ENCODE peak calls at places on chromosome 5, in eight cellular contexts. One of them, this sample, is unnamed.

GRCh38 chr5:125408582-125409069 is 662.2 kb upstream of the ZNF608 start:
- DNase-seq in frontal cortex: no peak
- DNase-seq in ELR: peak; percentile 93
- DNase-seq in stromal cell of bone marrow: peak; percentile 88
- DNase-seq in fibroblast of the conjunctiva: peak; percentile 80
- DNase-seq in NCI-H187 treated with DMSO at 0.1 percent for 48 hours: no peak
- DNase-seq in effector memory CD4-positive, alpha-beta T cell: no peak
- DNase-seq in cerebellar cortex: peak; percentile 37
- DNase-seq in this sample: no peak

GRCh38 chr5:124773291-124774001 is 27.0 kb upstream of the ZNF608 start:
- DNase-seq in fibroblast of the conjunctiva: no peak
- DNase-seq in NCI-H187 treated with DMSO at 0.1 percent for 48 hours: no peak
- DNase-seq in stromal cell of bone marrow: no peak
- DNase-seq in frontal cortex: no peak
- DNase-seq in ELR: no peak
- DNase-seq in cerebellar cortex: no peak
- DNase-seq in effector memory CD4-positive, alpha-beta T cell: no peak
- DNase-seq in this sample: peak; percentile 54

GRCh38 chr5:60505373-60505772 is 194.6 kb downstream of the DEPDC1B start:
- DNase-seq in ELR: no peak
- DNase-seq in cerebellar cortex: no peak
- DNase-seq in effector memory CD4-positive, alpha-beta T cell: no peak
- DNase-seq in frontal cortex: no peak
- DNase-seq in fibroblast of the conjunctiva: no peak
- DNase-seq in NCI-H187 treated with DMSO at 0.1 percent for 48 hours: no peak
- DNase-seq in stromal cell of bone marrow: no peak
- DNase-seq in this sample: no peak

GRCh38 chr5:158801286-158801685 is 298.4 kb downstream of the EBF1 start:
- DNase-seq in frontal cortex: no peak
- DNase-seq in ELR: no peak
- DNase-seq in effector memory CD4-positive, alpha-beta T cell: no peak
- DNase-seq in fibroblast of the conjunctiva: no peak
- DNase-seq in cerebellar cortex: no peak
- DNase-seq in stromal cell of bone marrow: no peak
- DNase-seq in NCI-H187 treated with DMSO at 0.1 percent for 48 hours: peak; percentile 68
- DNase-seq in this sample: no peak

GRCh38 chr5:39424751-39425524 is at the start of gene DAB2:
- DNase-seq in ELR: peak; percentile 97
- DNase-seq in cerebellar cortex: peak; percentile 53
- DNase-seq in stromal cell of bone marrow: peak; percentile 94
- DNase-seq in fibroblast of the conjunctiva: peak; percentile 98
- DNase-seq in frontal cortex: peak; percentile 62
- DNase-seq in NCI-H187 treated with DMSO at 0.1 percent for 48 hours: no peak
- DNase-seq in effector memory CD4-positive, alpha-beta T cell: peak; percentile 6
- DNase-seq in this sample: no peak

GRCh38 chr5:72251386-72251785 is 68.7 kb downstream of the MRPS27 start:
- DNase-seq in frontal cortex: no peak
- DNase-seq in stromal cell of bone marrow: no peak
- DNase-seq in cerebellar cortex: no peak
- DNase-seq in fibroblast of the conjunctiva: no peak
- DNase-seq in NCI-H187 treated with DMSO at 0.1 percent for 48 hours: no peak
- DNase-seq in effector memory CD4-positive, alpha-beta T cell: no peak
- DNase-seq in ELR: no peak
- DNase-seq in this sample: no peak

GRCh38 chr5:122121782-122122465 is 7.4 kb upstream of the ZNF474 start:
- DNase-seq in stromal cell of bone marrow: no peak
- DNase-seq in frontal cortex: no peak
- DNase-seq in ELR: peak; percentile 56
- DNase-seq in effector memory CD4-positive, alpha-beta T cell: no peak
- DNase-seq in fibroblast of the conjunctiva: no peak
- DNase-seq in NCI-H187 treated with DMSO at 0.1 percent for 48 hours: no peak
- DNase-seq in cerebellar cortex: no peak
- DNase-seq in this sample: no peak

GRCh38 chr5:119315516-119315949 is 40.3 kb upstream of the TNFAIP8 start:
- DNase-seq in effector memory CD4-positive, alpha-beta T cell: no peak
- DNase-seq in ELR: peak; percentile 49
- DNase-seq in stromal cell of bone marrow: no peak
- DNase-seq in cerebellar cortex: no peak
- DNase-seq in fibroblast of the conjunctiva: no peak
- DNase-seq in frontal cortex: no peak
- DNase-seq in NCI-H187 treated with DMSO at 0.1 percent for 48 hours: no peak
- DNase-seq in this sample: peak; percentile 38

GRCh38 chr5:14665949-14666741 is 1.6 kb downstream of the OTULIN start:
- DNase-seq in ELR: peak; percentile 64
- DNase-seq in fibroblast of the conjunctiva: no peak
- DNase-seq in effector memory CD4-positive, alpha-beta T cell: peak; percentile 39
- DNase-seq in frontal cortex: no peak
- DNase-seq in stromal cell of bone marrow: no peak
- DNase-seq in cerebellar cortex: no peak
- DNase-seq in NCI-H187 treated with DMSO at 0.1 percent for 48 hours: no peak
- DNase-seq in this sample: peak; percentile 12

GRCh38 chr5:17222679-17223078 is 5.2 kb downstream of the BASP1 start:
- DNase-seq in cerebellar cortex: peak; percentile 64
- DNase-seq in stromal cell of bone marrow: no peak
- DNase-seq in fibroblast of the conjunctiva: no peak
- DNase-seq in ELR: no peak
- DNase-seq in effector memory CD4-positive, alpha-beta T cell: no peak
- DNase-seq in NCI-H187 treated with DMSO at 0.1 percent for 48 hours: no peak
- DNase-seq in frontal cortex: no peak
- DNase-seq in this sample: no peak

GRCh38 chr5:55031492-55031891 is 7.4 kb downstream of the GZMK start:
- DNase-seq in stromal cell of bone marrow: no peak
- DNase-seq in ELR: no peak
- DNase-seq in fibroblast of the conjunctiva: no peak
- DNase-seq in frontal cortex: no peak
- DNase-seq in NCI-H187 treated with DMSO at 0.1 percent for 48 hours: no peak
- DNase-seq in cerebellar cortex: no peak
- DNase-seq in effector memory CD4-positive, alpha-beta T cell: no peak
- DNase-seq in this sample: no peak

GRCh38 chr5:109865636-109866035 is 175.9 kb downstream of the MAN2A1 start:
- DNase-seq in cerebellar cortex: no peak
- DNase-seq in fibroblast of the conjunctiva: peak; percentile 82
- DNase-seq in stromal cell of bone marrow: peak; percentile 57
- DNase-seq in frontal cortex: no peak
- DNase-seq in NCI-H187 treated with DMSO at 0.1 percent for 48 hours: no peak
- DNase-seq in effector memory CD4-positive, alpha-beta T cell: no peak
- DNase-seq in ELR: peak; percentile 95
- DNase-seq in this sample: no peak

GRCh38 chr5:22719842-22720241 is 133.3 kb downstream of the CDH12 start:
- DNase-seq in effector memory CD4-positive, alpha-beta T cell: no peak
- DNase-seq in stromal cell of bone marrow: no peak
- DNase-seq in frontal cortex: no peak
- DNase-seq in NCI-H187 treated with DMSO at 0.1 percent for 48 hours: no peak
- DNase-seq in ELR: no peak
- DNase-seq in cerebellar cortex: no peak
- DNase-seq in fibroblast of the conjunctiva: no peak
- DNase-seq in this sample: no peak

GRCh38 chr5:55044093-55044492 is 20.0 kb downstream of the GZMK start:
- DNase-seq in ELR: no peak
- DNase-seq in cerebellar cortex: no peak
- DNase-seq in effector memory CD4-positive, alpha-beta T cell: no peak
- DNase-seq in NCI-H187 treated with DMSO at 0.1 percent for 48 hours: no peak
- DNase-seq in fibroblast of the conjunctiva: no peak
- DNase-seq in stromal cell of bone marrow: no peak
- DNase-seq in frontal cortex: no peak
- DNase-seq in this sample: no peak

GRCh38 chr5:149170292-149170691 is 29.0 kb downstream of the ABLIM3 start:
- DNase-seq in ELR: no peak
- DNase-seq in stromal cell of bone marrow: no peak
- DNase-seq in fibroblast of the conjunctiva: peak; percentile 33
- DNase-seq in NCI-H187 treated with DMSO at 0.1 percent for 48 hours: peak; percentile 59
- DNase-seq in frontal cortex: no peak
- DNase-seq in cerebellar cortex: peak; percentile 90
- DNase-seq in effector memory CD4-positive, alpha-beta T cell: no peak
- DNase-seq in this sample: no peak

GRCh38 chr5:68533571-68534051 is 318.1 kb downstream of the PIK3R1 start:
- DNase-seq in fibroblast of the conjunctiva: no peak
- DNase-seq in cerebellar cortex: peak; percentile 39
- DNase-seq in NCI-H187 treated with DMSO at 0.1 percent for 48 hours: peak; percentile 82
- DNase-seq in frontal cortex: no peak
- DNase-seq in stromal cell of bone marrow: no peak
- DNase-seq in effector memory CD4-positive, alpha-beta T cell: no peak
- DNase-seq in ELR: no peak
- DNase-seq in this sample: peak; percentile 91

GRCh38 chr5:57174128-57174849 is 430 bp downstream of the GPBP1 start:
- DNase-seq in effector memory CD4-positive, alpha-beta T cell: no peak
- DNase-seq in cerebellar cortex: peak; percentile 35
- DNase-seq in frontal cortex: peak; percentile 14
- DNase-seq in fibroblast of the conjunctiva: no peak
- DNase-seq in stromal cell of bone marrow: no peak
- DNase-seq in NCI-H187 treated with DMSO at 0.1 percent for 48 hours: no peak
- DNase-seq in ELR: peak; percentile 56
- DNase-seq in this sample: peak; percentile 53

GRCh38 chr5:1568201-1568979 is 44.6 kb upstream of the LPCAT1 start:
- DNase-seq in frontal cortex: no peak
- DNase-seq in fibroblast of the conjunctiva: peak; percentile 71
- DNase-seq in stromal cell of bone marrow: peak; percentile 76
- DNase-seq in NCI-H187 treated with DMSO at 0.1 percent for 48 hours: no peak
- DNase-seq in effector memory CD4-positive, alpha-beta T cell: no peak
- DNase-seq in ELR: peak; percentile 66
- DNase-seq in cerebellar cortex: no peak
- DNase-seq in this sample: no peak

GRCh38 chr5:59786271-59786805 is 107.2 kb downstream of the PDE4D start:
- DNase-seq in ELR: peak; percentile 97
- DNase-seq in NCI-H187 treated with DMSO at 0.1 percent for 48 hours: no peak
- DNase-seq in effector memory CD4-positive, alpha-beta T cell: no peak
- DNase-seq in fibroblast of the conjunctiva: peak; percentile 75
- DNase-seq in stromal cell of bone marrow: peak; percentile 50
- DNase-seq in frontal cortex: no peak
- DNase-seq in cerebellar cortex: no peak
- DNase-seq in this sample: no peak

GRCh38 chr5:132890817-132891216 is 17.3 kb downstream of the LEAP2 start:
- DNase-seq in cerebellar cortex: no peak
- DNase-seq in NCI-H187 treated with DMSO at 0.1 percent for 48 hours: no peak
- DNase-seq in frontal cortex: no peak
- DNase-seq in ELR: no peak
- DNase-seq in stromal cell of bone marrow: no peak
- DNase-seq in effector memory CD4-positive, alpha-beta T cell: no peak
- DNase-seq in fibroblast of the conjunctiva: no peak
- DNase-seq in this sample: no peak

GRCh38 chr5:88188458-88189132 is 80.0 kb downstream of the TMEM161B start:
- DNase-seq in effector memory CD4-positive, alpha-beta T cell: no peak
- DNase-seq in ELR: peak; percentile 1
- DNase-seq in cerebellar cortex: no peak
- DNase-seq in NCI-H187 treated with DMSO at 0.1 percent for 48 hours: no peak
- DNase-seq in fibroblast of the conjunctiva: no peak
- DNase-seq in frontal cortex: no peak
- DNase-seq in stromal cell of bone marrow: no peak
- DNase-seq in this sample: no peak

GRCh38 chr5:58849995-58850667 is 267.3 kb downstream of the RAB3C start:
- DNase-seq in frontal cortex: peak; percentile 15
- DNase-seq in effector memory CD4-positive, alpha-beta T cell: no peak
- DNase-seq in ELR: peak; percentile 57
- DNase-seq in NCI-H187 treated with DMSO at 0.1 percent for 48 hours: no peak
- DNase-seq in cerebellar cortex: peak; percentile 67
- DNase-seq in fibroblast of the conjunctiva: no peak
- DNase-seq in stromal cell of bone marrow: peak; percentile 14
- DNase-seq in this sample: peak; percentile 78

GRCh38 chr5:172902497-172903472 is 56.4 kb upstream of the RPL26L1 start:
- DNase-seq in ELR: peak; percentile 90
- DNase-seq in stromal cell of bone marrow: no peak
- DNase-seq in fibroblast of the conjunctiva: peak; percentile 77
- DNase-seq in cerebellar cortex: peak; percentile 78
- DNase-seq in effector memory CD4-positive, alpha-beta T cell: no peak
- DNase-seq in frontal cortex: peak; percentile 61
- DNase-seq in NCI-H187 treated with DMSO at 0.1 percent for 48 hours: no peak
- DNase-seq in this sample: no peak

GRCh38 chr5:37850128-37850865 is 10.5 kb upstream of the GDNF start:
- DNase-seq in effector memory CD4-positive, alpha-beta T cell: no peak
- DNase-seq in fibroblast of the conjunctiva: no peak
- DNase-seq in stromal cell of bone marrow: peak; percentile 80
- DNase-seq in NCI-H187 treated with DMSO at 0.1 percent for 48 hours: no peak
- DNase-seq in ELR: no peak
- DNase-seq in cerebellar cortex: no peak
- DNase-seq in frontal cortex: no peak
- DNase-seq in this sample: no peak

GRCh38 chr5:170582931-170583330 is 79.1 kb downstream of the KCNIP1 start:
- DNase-seq in effector memory CD4-positive, alpha-beta T cell: no peak
- DNase-seq in frontal cortex: no peak
- DNase-seq in ELR: no peak
- DNase-seq in fibroblast of the conjunctiva: no peak
- DNase-seq in stromal cell of bone marrow: no peak
- DNase-seq in NCI-H187 treated with DMSO at 0.1 percent for 48 hours: no peak
- DNase-seq in cerebellar cortex: no peak
- DNase-seq in this sample: no peak

GRCh38 chr5:124980174-124980941 is 233.9 kb upstream of the ZNF608 start:
- DNase-seq in cerebellar cortex: peak; percentile 52
- DNase-seq in effector memory CD4-positive, alpha-beta T cell: no peak
- DNase-seq in fibroblast of the conjunctiva: no peak
- DNase-seq in ELR: no peak
- DNase-seq in stromal cell of bone marrow: no peak
- DNase-seq in frontal cortex: peak; percentile 17
- DNase-seq in NCI-H187 treated with DMSO at 0.1 percent for 48 hours: no peak
- DNase-seq in this sample: peak; percentile 95

GRCh38 chr5:53343187-53343586 is 137.2 kb upstream of the FST start:
- DNase-seq in cerebellar cortex: no peak
- DNase-seq in ELR: peak; percentile 91
- DNase-seq in effector memory CD4-positive, alpha-beta T cell: no peak
- DNase-seq in fibroblast of the conjunctiva: peak; percentile 86
- DNase-seq in frontal cortex: no peak
- DNase-seq in NCI-H187 treated with DMSO at 0.1 percent for 48 hours: no peak
- DNase-seq in stromal cell of bone marrow: peak; percentile 79
- DNase-seq in this sample: no peak

GRCh38 chr5:91340532-91340931 is 42.6 kb downstream of the ARRDC3 start:
- DNase-seq in ELR: no peak
- DNase-seq in fibroblast of the conjunctiva: no peak
- DNase-seq in frontal cortex: no peak
- DNase-seq in cerebellar cortex: no peak
- DNase-seq in effector memory CD4-positive, alpha-beta T cell: no peak
- DNase-seq in NCI-H187 treated with DMSO at 0.1 percent for 48 hours: no peak
- DNase-seq in stromal cell of bone marrow: no peak
- DNase-seq in this sample: no peak

GRCh38 chr5:179793470-179794139 is at the start of gene LTC4S:
- DNase-seq in fibroblast of the conjunctiva: peak; percentile 30
- DNase-seq in ELR: no peak
- DNase-seq in effector memory CD4-positive, alpha-beta T cell: peak; percentile 42
- DNase-seq in stromal cell of bone marrow: no peak
- DNase-seq in cerebellar cortex: peak; percentile 40
- DNase-seq in frontal cortex: peak; percentile 52
- DNase-seq in NCI-H187 treated with DMSO at 0.1 percent for 48 hours: no peak
- DNase-seq in this sample: no peak

GRCh38 chr5:105872569-105873270 is 1798.0 kb downstream of the EFNA5 start:
- DNase-seq in NCI-H187 treated with DMSO at 0.1 percent for 48 hours: no peak
- DNase-seq in frontal cortex: no peak
- DNase-seq in cerebellar cortex: no peak
- DNase-seq in effector memory CD4-positive, alpha-beta T cell: no peak
- DNase-seq in stromal cell of bone marrow: no peak
- DNase-seq in fibroblast of the conjunctiva: no peak
- DNase-seq in ELR: no peak
- DNase-seq in this sample: no peak

GRCh38 chr5:145429170-145429569 is 406.0 kb downstream of the PRELID2 start:
- DNase-seq in fibroblast of the conjunctiva: no peak
- DNase-seq in frontal cortex: no peak
- DNase-seq in ELR: no peak
- DNase-seq in NCI-H187 treated with DMSO at 0.1 percent for 48 hours: no peak
- DNase-seq in cerebellar cortex: no peak
- DNase-seq in stromal cell of bone marrow: no peak
- DNase-seq in effector memory CD4-positive, alpha-beta T cell: no peak
- DNase-seq in this sample: no peak

GRCh38 chr5:147453901-147454814 is 55.7 kb downstream of the DPYSL3 start:
- DNase-seq in cerebellar cortex: peak; percentile 66
- DNase-seq in effector memory CD4-positive, alpha-beta T cell: peak; percentile 11
- DNase-seq in NCI-H187 treated with DMSO at 0.1 percent for 48 hours: peak; percentile 53
- DNase-seq in fibroblast of the conjunctiva: peak; percentile 87
- DNase-seq in frontal cortex: peak; percentile 85
- DNase-seq in stromal cell of bone marrow: peak; percentile 81
- DNase-seq in ELR: peak; percentile 93
- DNase-seq in this sample: peak; percentile 89